ENCODE peak calls at places on chromosomes 12 and 14, in five cellular contexts. One of them, this sample, is unnamed.

GRCh38 chr14:98957211-98958047 is 314.6 kb downstream of the BCL11B start:
- DNase-seq in PC-9: no peak
- DNase-seq in COR-L47: no peak
- DNase-seq in HT-29: peak
- DNase-seq in T1000: no peak
- DNase-seq in this sample: peak

GRCh38 chr12:125755512-125755911 is 690.3 kb downstream of the AACS start:
- DNase-seq in PC-9: no peak
- DNase-seq in COR-L47: no peak
- DNase-seq in HT-29: peak
- DNase-seq in T1000: no peak
- DNase-seq in this sample: no peak

GRCh38 chr12:30796891-30797371 is 42.2 kb upstream of the CAPRIN2 start:
- DNase-seq in PC-9: no peak
- DNase-seq in COR-L47: no peak
- DNase-seq in HT-29: peak
- DNase-seq in T1000: peak
- DNase-seq in this sample: no peak

GRCh38 chr14:90562652-90563051 is 165.8 kb downstream of the CALM1 start:
- DNase-seq in PC-9: no peak
- DNase-seq in COR-L47: no peak
- DNase-seq in HT-29: no peak
- DNase-seq in T1000: no peak
- DNase-seq in this sample: no peak

GRCh38 chr14:69901113-69901951 is 22.1 kb downstream of the SMOC1 start:
- DNase-seq in PC-9: no peak
- DNase-seq in COR-L47: no peak
- DNase-seq in HT-29: no peak
- DNase-seq in T1000: no peak
- DNase-seq in this sample: no peak

GRCh38 chr12:90253142-90253541 is 544.5 kb upstream of the ATP2B1 start:
- DNase-seq in PC-9: no peak
- DNase-seq in COR-L47: no peak
- DNase-seq in HT-29: no peak
- DNase-seq in T1000: no peak
- DNase-seq in this sample: no peak

GRCh38 chr12:93127107-93127560 is 198.0 kb upstream of the EEA1 start:
- DNase-seq in PC-9: no peak
- DNase-seq in COR-L47: no peak
- DNase-seq in HT-29: no peak
- DNase-seq in T1000: no peak
- DNase-seq in this sample: no peak

GRCh38 chr12:116443706-116444589 is 115.2 kb upstream of the MAP1LC3B2 start:
- DNase-seq in PC-9: no peak
- DNase-seq in COR-L47: no peak
- DNase-seq in HT-29: no peak
- DNase-seq in T1000: no peak
- DNase-seq in this sample: no peak

GRCh38 chr14:61475316-61475715 is 153.9 kb downstream of the PRKCH start:
- DNase-seq in PC-9: peak
- DNase-seq in COR-L47: peak
- DNase-seq in HT-29: peak
- DNase-seq in T1000: no peak
- DNase-seq in this sample: no peak

GRCh38 chr12:124904306-124905098 is 9.9 kb downstream of the UBC start:
- DNase-seq in PC-9: peak
- DNase-seq in COR-L47: no peak
- DNase-seq in HT-29: peak
- DNase-seq in T1000: peak
- DNase-seq in this sample: no peak

GRCh38 chr12:106984588-106985137 is 2.3 kb downstream of the MTERF2 start:
- DNase-seq in PC-9: no peak
- DNase-seq in COR-L47: no peak
- DNase-seq in HT-29: no peak
- DNase-seq in T1000: no peak
- DNase-seq in this sample: no peak

GRCh38 chr14:55412686-55413085 is 1.1 kb upstream of the ATG14 start:
- DNase-seq in PC-9: peak
- DNase-seq in COR-L47: no peak
- DNase-seq in HT-29: peak
- DNase-seq in T1000: no peak
- DNase-seq in this sample: no peak

GRCh38 chr12:52804029-52804428 is 8.1 kb upstream of the KRT3 start:
- DNase-seq in PC-9: no peak
- DNase-seq in COR-L47: peak
- DNase-seq in HT-29: no peak
- DNase-seq in T1000: no peak
- DNase-seq in this sample: no peak

GRCh38 chr14:73426877-73427276 is 31.5 kb downstream of the NUMB start:
- DNase-seq in PC-9: no peak
- DNase-seq in COR-L47: no peak
- DNase-seq in HT-29: no peak
- DNase-seq in T1000: no peak
- DNase-seq in this sample: no peak

GRCh38 chr12:54195736-54196347 is 7.1 kb upstream of the SMUG1 start:
- DNase-seq in PC-9: no peak
- DNase-seq in COR-L47: no peak
- DNase-seq in HT-29: peak
- DNase-seq in T1000: no peak
- DNase-seq in this sample: no peak

GRCh38 chr12:72075891-72076557 is 137.4 kb downstream of the TPH2 start:
- DNase-seq in PC-9: no peak
- DNase-seq in COR-L47: peak
- DNase-seq in HT-29: no peak
- DNase-seq in T1000: no peak
- DNase-seq in this sample: no peak

GRCh38 chr12:14390449-14390848 is 25.0 kb downstream of the ATF7IP start:
- DNase-seq in PC-9: no peak
- DNase-seq in COR-L47: no peak
- DNase-seq in HT-29: no peak
- DNase-seq in T1000: no peak
- DNase-seq in this sample: no peak

GRCh38 chr12:105322070-105322469 is 8.4 kb upstream of the C12orf75 start:
- DNase-seq in PC-9: no peak
- DNase-seq in COR-L47: no peak
- DNase-seq in HT-29: no peak
- DNase-seq in T1000: no peak
- DNase-seq in this sample: no peak

GRCh38 chr12:65953621-65954020 is 129.3 kb downstream of the HMGA2 start:
- DNase-seq in PC-9: no peak
- DNase-seq in COR-L47: no peak
- DNase-seq in HT-29: no peak
- DNase-seq in T1000: no peak
- DNase-seq in this sample: no peak

GRCh38 chr14:24051789-24052655 is at the start of gene CARMIL3:
- DNase-seq in PC-9: no peak
- DNase-seq in COR-L47: peak
- DNase-seq in HT-29: peak
- DNase-seq in T1000: peak
- DNase-seq in this sample: no peak

GRCh38 chr14:100665518-100666032 is 61.1 kb upstream of the DLK1 start:
- DNase-seq in PC-9: no peak
- DNase-seq in COR-L47: no peak
- DNase-seq in HT-29: peak
- DNase-seq in T1000: no peak
- DNase-seq in this sample: peak

GRCh38 chr14:102231476-102232347 is 73.3 kb downstream of the MOK start:
- DNase-seq in PC-9: no peak
- DNase-seq in COR-L47: no peak
- DNase-seq in HT-29: no peak
- DNase-seq in T1000: no peak
- DNase-seq in this sample: no peak

GRCh38 chr14:65032319-65032718 is 45.6 kb downstream of the FNTB start:
- DNase-seq in PC-9: no peak
- DNase-seq in COR-L47: no peak
- DNase-seq in HT-29: no peak
- DNase-seq in T1000: no peak
- DNase-seq in this sample: no peak

GRCh38 chr14:96502621-96503251 is 554 bp downstream of the PAPOLA start:
- DNase-seq in PC-9: no peak
- DNase-seq in COR-L47: peak
- DNase-seq in HT-29: peak
- DNase-seq in T1000: no peak
- DNase-seq in this sample: no peak

GRCh38 chr12:131141483-131141882 is 187.8 kb downstream of the ADGRD1 start:
- DNase-seq in PC-9: no peak
- DNase-seq in COR-L47: no peak
- DNase-seq in HT-29: no peak
- DNase-seq in T1000: no peak
- DNase-seq in this sample: no peak

GRCh38 chr12:131167334-131167733 is 213.6 kb downstream of the ADGRD1 start:
- DNase-seq in PC-9: no peak
- DNase-seq in COR-L47: no peak
- DNase-seq in HT-29: no peak
- DNase-seq in T1000: no peak
- DNase-seq in this sample: no peak